ENCODE peak calls at places on chromosomes 12 and 14, in four cellular contexts. One of them, this sample, is unnamed.

GRCh38 chr12:107478881-107479280 is 206.7 kb upstream of the PWP1 start:
- DNase-seq in fibroblast of pulmonary artery: peak
- DNase-seq in psoas muscle: no peak
- DNase-seq in Karpas-422: no peak
- DNase-seq in this sample: peak

GRCh38 chr12:88951177-88951576 is 370.9 kb upstream of the KITLG start:
- DNase-seq in fibroblast of pulmonary artery: no peak
- DNase-seq in psoas muscle: no peak
- DNase-seq in Karpas-422: no peak
- DNase-seq in this sample: no peak

GRCh38 chr14:73661872-73662271 is 17.1 kb downstream of the DNAL1 start:
- DNase-seq in fibroblast of pulmonary artery: no peak
- DNase-seq in psoas muscle: no peak
- DNase-seq in Karpas-422: no peak
- DNase-seq in this sample: peak

GRCh38 chr12:124992874-124993567 is 424 bp upstream of the BRI3BP start:
- DNase-seq in fibroblast of pulmonary artery: peak
- DNase-seq in psoas muscle: no peak
- DNase-seq in Karpas-422: peak
- DNase-seq in this sample: peak

GRCh38 chr12:12583510-12583909 is 20.8 kb upstream of the DUSP16 start:
- DNase-seq in fibroblast of pulmonary artery: no peak
- DNase-seq in psoas muscle: no peak
- DNase-seq in Karpas-422: no peak
- DNase-seq in this sample: no peak

GRCh38 chr14:105364100-105364708 is 34.1 kb upstream of the TEX22 start:
- DNase-seq in fibroblast of pulmonary artery: peak
- DNase-seq in psoas muscle: no peak
- DNase-seq in Karpas-422: peak
- DNase-seq in this sample: peak

GRCh38 chr12:108950991-108951739 is 69.7 kb downstream of the SVOP start:
- DNase-seq in fibroblast of pulmonary artery: peak
- DNase-seq in psoas muscle: peak
- DNase-seq in Karpas-422: peak
- DNase-seq in this sample: peak

GRCh38 chr12:131102991-131103609 is 149.4 kb downstream of the ADGRD1 start:
- DNase-seq in fibroblast of pulmonary artery: no peak
- DNase-seq in psoas muscle: no peak
- DNase-seq in Karpas-422: no peak
- DNase-seq in this sample: no peak

GRCh38 chr12:100962086-100962712 is 167.6 kb downstream of the ANO4 start:
- DNase-seq in fibroblast of pulmonary artery: no peak
- DNase-seq in psoas muscle: no peak
- DNase-seq in Karpas-422: no peak
- DNase-seq in this sample: no peak

GRCh38 chr14:73381379-73382013 is 76.8 kb downstream of the NUMB start:
- DNase-seq in fibroblast of pulmonary artery: no peak
- DNase-seq in psoas muscle: no peak
- DNase-seq in Karpas-422: peak
- DNase-seq in this sample: no peak

GRCh38 chr14:69636051-69636639 is 24.7 kb downstream of the SUSD6 start:
- DNase-seq in fibroblast of pulmonary artery: no peak
- DNase-seq in psoas muscle: no peak
- DNase-seq in Karpas-422: no peak
- DNase-seq in this sample: no peak

GRCh38 chr12:2138294-2138693 is 85.5 kb downstream of the CACNA1C start:
- DNase-seq in fibroblast of pulmonary artery: no peak
- DNase-seq in psoas muscle: no peak
- DNase-seq in Karpas-422: no peak
- DNase-seq in this sample: no peak

GRCh38 chr12:79407671-79408622 is 282.8 kb downstream of the PAWR start:
- DNase-seq in fibroblast of pulmonary artery: peak
- DNase-seq in psoas muscle: no peak
- DNase-seq in Karpas-422: peak
- DNase-seq in this sample: peak

GRCh38 chr12:53004178-53004577 is 2.1 kb upstream of the EIF4B start:
- DNase-seq in fibroblast of pulmonary artery: peak
- DNase-seq in psoas muscle: no peak
- DNase-seq in Karpas-422: peak
- DNase-seq in this sample: peak

GRCh38 chr14:57089901-57090300 is 178.8 kb downstream of the EXOC5 start:
- DNase-seq in fibroblast of pulmonary artery: no peak
- DNase-seq in psoas muscle: no peak
- DNase-seq in Karpas-422: no peak
- DNase-seq in this sample: no peak

GRCh38 chr12:49253033-49253623 is 11.8 kb upstream of the TUBA1C start:
- DNase-seq in fibroblast of pulmonary artery: no peak
- DNase-seq in psoas muscle: no peak
- DNase-seq in Karpas-422: no peak
- DNase-seq in this sample: no peak

GRCh38 chr12:56163533-56164344 is 5.6 kb downstream of the MYL6 start:
- DNase-seq in fibroblast of pulmonary artery: no peak
- DNase-seq in psoas muscle: no peak
- DNase-seq in Karpas-422: no peak
- DNase-seq in this sample: no peak

GRCh38 chr14:69475194-69475818 is 9.2 kb upstream of the PLEKHD1 start:
- DNase-seq in fibroblast of pulmonary artery: peak
- DNase-seq in psoas muscle: no peak
- DNase-seq in Karpas-422: peak
- DNase-seq in this sample: no peak

GRCh38 chr14:98114122-98114895 is 1157.7 kb downstream of the BCL11B start:
- DNase-seq in fibroblast of pulmonary artery: no peak
- DNase-seq in psoas muscle: no peak
- DNase-seq in Karpas-422: no peak
- DNase-seq in this sample: no peak

GRCh38 chr12:89862511-89863331 is 154.1 kb upstream of the ATP2B1 start:
- DNase-seq in fibroblast of pulmonary artery: no peak
- DNase-seq in psoas muscle: no peak
- DNase-seq in Karpas-422: peak
- DNase-seq in this sample: peak

GRCh38 chr14:93103392-93104080 is 12.2 kb downstream of the ITPK1 start:
- DNase-seq in fibroblast of pulmonary artery: no peak
- DNase-seq in psoas muscle: peak
- DNase-seq in Karpas-422: no peak
- DNase-seq in this sample: no peak

GRCh38 chr14:49915085-49915484 is 22.2 kb downstream of the ARF6 start:
- DNase-seq in fibroblast of pulmonary artery: no peak
- DNase-seq in psoas muscle: no peak
- DNase-seq in Karpas-422: no peak
- DNase-seq in this sample: no peak

GRCh38 chr14:88937706-88938105 is 113.3 kb downstream of the TTC8 start:
- DNase-seq in fibroblast of pulmonary artery: no peak
- DNase-seq in psoas muscle: no peak
- DNase-seq in Karpas-422: no peak
- DNase-seq in this sample: no peak

GRCh38 chr12:72189266-72189665 is 82.9 kb upstream of the TRHDE start:
- DNase-seq in fibroblast of pulmonary artery: no peak
- DNase-seq in psoas muscle: no peak
- DNase-seq in Karpas-422: no peak
- DNase-seq in this sample: no peak

GRCh38 chr14:103624860-103625259 is 4.2 kb upstream of the KLC1 start:
- DNase-seq in fibroblast of pulmonary artery: peak
- DNase-seq in psoas muscle: peak
- DNase-seq in Karpas-422: peak
- DNase-seq in this sample: peak

GRCh38 chr12:22670762-22671161 is 45.8 kb downstream of the ETNK1 start:
- DNase-seq in fibroblast of pulmonary artery: peak
- DNase-seq in psoas muscle: no peak
- DNase-seq in Karpas-422: no peak
- DNase-seq in this sample: peak

GRCh38 chr12:101581190-101581589 is 13.6 kb upstream of the MYBPC1 start:
- DNase-seq in fibroblast of pulmonary artery: no peak
- DNase-seq in psoas muscle: no peak
- DNase-seq in Karpas-422: no peak
- DNase-seq in this sample: no peak

GRCh38 chr12:24537241-24537860 is 411.6 kb downstream of the BCAT1 start:
- DNase-seq in fibroblast of pulmonary artery: no peak
- DNase-seq in psoas muscle: no peak
- DNase-seq in Karpas-422: no peak
- DNase-seq in this sample: no peak

GRCh38 chr14:26719514-26719913 is 121.7 kb upstream of the NOVA1 start:
- DNase-seq in fibroblast of pulmonary artery: peak
- DNase-seq in psoas muscle: no peak
- DNase-seq in Karpas-422: no peak
- DNase-seq in this sample: peak

GRCh38 chr12:666066-666465 is 2.8 kb upstream of the NINJ2 start:
- DNase-seq in fibroblast of pulmonary artery: no peak
- DNase-seq in psoas muscle: no peak
- DNase-seq in Karpas-422: no peak
- DNase-seq in this sample: no peak

GRCh38 chr12:27076930-27077329 is 5.4 kb downstream of the C12orf71 start:
- DNase-seq in fibroblast of pulmonary artery: no peak
- DNase-seq in psoas muscle: no peak
- DNase-seq in Karpas-422: no peak
- DNase-seq in this sample: no peak

GRCh38 chr14:65709576-65709975 is 297.0 kb downstream of the FUT8 start:
- DNase-seq in fibroblast of pulmonary artery: peak
- DNase-seq in psoas muscle: no peak
- DNase-seq in Karpas-422: no peak
- DNase-seq in this sample: no peak
- H3K4me3 ChIP-seq in fibroblast of pulmonary artery: no peak
- H3K4me3 ChIP-seq in psoas muscle: no peak
- H3K4me3 ChIP-seq in Karpas-422: no peak
- H3K4me3 ChIP-seq in this sample: no peak

DNA sequence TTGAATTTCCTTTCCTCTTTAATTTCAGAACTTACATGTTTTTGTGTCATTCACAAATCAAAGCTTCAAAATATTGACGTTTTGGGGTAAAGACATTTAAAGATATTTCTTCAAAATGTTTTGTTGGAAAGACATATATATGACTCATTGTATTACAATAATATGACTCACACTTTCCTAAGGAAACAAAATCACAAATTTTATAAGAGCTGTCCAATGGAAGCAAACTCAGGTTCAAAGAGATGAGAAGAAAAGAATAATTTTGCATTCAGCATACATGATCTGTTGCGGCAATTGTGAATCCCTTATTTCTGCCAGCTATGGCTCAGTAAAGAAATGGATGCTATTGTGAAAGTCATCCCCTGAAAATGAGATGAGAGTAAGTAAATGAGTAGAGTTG is 82.7 kb downstream of the GRIP1 start:
- DNase-seq in fibroblast of pulmonary artery: peak
- DNase-seq in psoas muscle: no peak
- DNase-seq in Karpas-422: no peak
- DNase-seq in this sample: no peak
- H3K4me3 ChIP-seq in fibroblast of pulmonary artery: no peak
- H3K4me3 ChIP-seq in psoas muscle: no peak
- H3K4me3 ChIP-seq in Karpas-422: no peak
- H3K4me3 ChIP-seq in this sample: no peak

GRCh38 chr12:47222960-47223847 is 143.4 kb upstream of the AMIGO2 start:
- DNase-seq in fibroblast of pulmonary artery: peak
- DNase-seq in psoas muscle: no peak
- DNase-seq in Karpas-422: peak
- DNase-seq in this sample: no peak
- H3K4me3 ChIP-seq in fibroblast of pulmonary artery: no peak
- H3K4me3 ChIP-seq in psoas muscle: peak
- H3K4me3 ChIP-seq in Karpas-422: peak
- H3K4me3 ChIP-seq in this sample: no peak

GRCh38 chr12:110278137-110278536 is 2.9 kb upstream of the ATP2A2 start:
- DNase-seq in fibroblast of pulmonary artery: no peak
- DNase-seq in psoas muscle: no peak
- DNase-seq in Karpas-422: no peak
- DNase-seq in this sample: no peak

GRCh38 chr12:110279976-110280783 is 867 bp upstream of the ATP2A2 start:
- DNase-seq in fibroblast of pulmonary artery: peak
- DNase-seq in psoas muscle: peak
- DNase-seq in Karpas-422: peak
- DNase-seq in this sample: peak

GRCh38 chr12:110280784-110281548 is at the start of gene ATP2A2:
- DNase-seq in fibroblast of pulmonary artery: peak
- DNase-seq in psoas muscle: peak
- DNase-seq in Karpas-422: peak
- DNase-seq in this sample: peak

GRCh38 chr12:110277705-110278104 is 3.3 kb upstream of the ATP2A2 start:
- DNase-seq in fibroblast of pulmonary artery: no peak
- DNase-seq in psoas muscle: no peak
- DNase-seq in Karpas-422: no peak
- DNase-seq in this sample: no peak

GRCh38 chr12:110279561-110279960 is 1.5 kb upstream of the ATP2A2 start:
- DNase-seq in fibroblast of pulmonary artery: no peak
- DNase-seq in psoas muscle: no peak
- DNase-seq in Karpas-422: no peak
- DNase-seq in this sample: no peak
- H3K4me3 ChIP-seq in fibroblast of pulmonary artery: no peak
- H3K4me3 ChIP-seq in psoas muscle: peak
- H3K4me3 ChIP-seq in Karpas-422: peak
- H3K4me3 ChIP-seq in this sample: no peak

GRCh38 chr12:121786441-121786825 is 7.1 kb downstream of the RHOF start:
- DNase-seq in fibroblast of pulmonary artery: peak
- DNase-seq in psoas muscle: peak
- DNase-seq in Karpas-422: no peak
- DNase-seq in this sample: peak
- H3K4me3 ChIP-seq in fibroblast of pulmonary artery: no peak
- H3K4me3 ChIP-seq in psoas muscle: no peak
- H3K4me3 ChIP-seq in Karpas-422: no peak
- H3K4me3 ChIP-seq in this sample: no peak

GRCh38 chr12:96314723-96315122 is 85.5 kb downstream of the CDK17 start:
- DNase-seq in fibroblast of pulmonary artery: no peak
- DNase-seq in psoas muscle: no peak
- DNase-seq in Karpas-422: no peak
- DNase-seq in this sample: peak
- H3K4me3 ChIP-seq in fibroblast of pulmonary artery: no peak
- H3K4me3 ChIP-seq in psoas muscle: no peak
- H3K4me3 ChIP-seq in Karpas-422: no peak
- H3K4me3 ChIP-seq in this sample: no peak

GRCh38 chr14:64117671-64118402 is 176.3 kb downstream of the ESR2 start:
- DNase-seq in fibroblast of pulmonary artery: peak
- DNase-seq in psoas muscle: peak
- DNase-seq in Karpas-422: no peak
- DNase-seq in this sample: no peak
- H3K4me3 ChIP-seq in fibroblast of pulmonary artery: no peak
- H3K4me3 ChIP-seq in psoas muscle: peak
- H3K4me3 ChIP-seq in Karpas-422: no peak
- H3K4me3 ChIP-seq in this sample: no peak

This sample was measured in foreskin fibroblast.